ENCODE peak calls at places on chromosome 3, in ten cellular contexts. One of them, this sample, is unnamed. For H3K4me1, the result is how much of the 10 kb centered on the place peaks cover.

GRCh38 chr3:138113309-138113708 is 2.1 kb downstream of the DZIP1L start:
- DNase-seq in spleen: no peak
- DNase-seq in neural progenitor cell: peak
- DNase-seq in CD8-positive, alpha-beta memory T cell: no peak
- DNase-seq in psoas muscle: no peak
- DNase-seq in PC-3: no peak
- DNase-seq in CD4-positive, CD25-positive, alpha-beta regulatory T cell: no peak
- DNase-seq in HepG2: no peak
- DNase-seq in iPS DF 6.9: no peak
- DNase-seq in lung: no peak
- DNase-seq in this sample: no peak

GRCh38 chr3:153977148-153977547 is 144.0 kb upstream of the ARHGEF26 start:
- DNase-seq in iPS DF 6.9: no peak
- DNase-seq in neural progenitor cell: no peak
- DNase-seq in CD4-positive, CD25-positive, alpha-beta regulatory T cell: no peak
- DNase-seq in CD8-positive, alpha-beta memory T cell: no peak
- DNase-seq in HepG2: no peak
- DNase-seq in spleen: no peak
- DNase-seq in PC-3: peak
- DNase-seq in psoas muscle: no peak
- DNase-seq in lung: no peak
- DNase-seq in this sample: peak

GRCh38 chr3:160390554-160391138 is 8.4 kb downstream of the IFT80 start:
- DNase-seq in lung: no peak
- DNase-seq in iPS DF 6.9: no peak
- DNase-seq in neural progenitor cell: no peak
- DNase-seq in spleen: no peak
- DNase-seq in CD8-positive, alpha-beta memory T cell: no peak
- DNase-seq in PC-3: no peak
- DNase-seq in CD4-positive, CD25-positive, alpha-beta regulatory T cell: no peak
- DNase-seq in HepG2: no peak
- DNase-seq in psoas muscle: no peak
- DNase-seq in this sample: no peak

GRCh38 chr3:42097166-42097946 is 6.2 kb downstream of the TRAK1 start:
- DNase-seq in iPS DF 6.9: no peak
- DNase-seq in CD8-positive, alpha-beta memory T cell: no peak
- DNase-seq in spleen: no peak
- DNase-seq in psoas muscle: no peak
- DNase-seq in HepG2: no peak
- DNase-seq in lung: no peak
- DNase-seq in neural progenitor cell: no peak
- DNase-seq in PC-3: no peak
- DNase-seq in CD4-positive, CD25-positive, alpha-beta regulatory T cell: no peak
- DNase-seq in this sample: no peak

GRCh38 chr3:75115695-75116094 is 501.2 kb upstream of the CNTN3 start:
- DNase-seq in iPS DF 6.9: no peak
- DNase-seq in lung: no peak
- DNase-seq in CD8-positive, alpha-beta memory T cell: no peak
- DNase-seq in neural progenitor cell: no peak
- DNase-seq in HepG2: no peak
- DNase-seq in PC-3: no peak
- DNase-seq in spleen: no peak
- DNase-seq in CD4-positive, CD25-positive, alpha-beta regulatory T cell: no peak
- DNase-seq in psoas muscle: no peak
- DNase-seq in this sample: no peak

GRCh38 chr3:145251311-145251710 is 909.7 kb downstream of the PLOD2 start:
- DNase-seq in CD8-positive, alpha-beta memory T cell: no peak
- DNase-seq in iPS DF 6.9: no peak
- DNase-seq in CD4-positive, CD25-positive, alpha-beta regulatory T cell: no peak
- DNase-seq in HepG2: no peak
- DNase-seq in lung: no peak
- DNase-seq in neural progenitor cell: no peak
- DNase-seq in PC-3: no peak
- DNase-seq in spleen: no peak
- DNase-seq in psoas muscle: no peak
- DNase-seq in this sample: no peak

GRCh38 chr3:111901617-111902016 is 42.6 kb downstream of the PHLDB2 start:
- DNase-seq in CD4-positive, CD25-positive, alpha-beta regulatory T cell: no peak
- DNase-seq in psoas muscle: no peak
- DNase-seq in lung: no peak
- DNase-seq in CD8-positive, alpha-beta memory T cell: no peak
- DNase-seq in iPS DF 6.9: no peak
- DNase-seq in HepG2: no peak
- DNase-seq in spleen: no peak
- DNase-seq in neural progenitor cell: no peak
- DNase-seq in PC-3: no peak
- DNase-seq in this sample: peak

GRCh38 chr3:58236527-58237237 is 910 bp upstream of the ABHD6 start:
- DNase-seq in CD4-positive, CD25-positive, alpha-beta regulatory T cell: no peak
- DNase-seq in PC-3: peak
- DNase-seq in lung: no peak
- DNase-seq in HepG2: no peak
- DNase-seq in spleen: peak
- DNase-seq in neural progenitor cell: peak
- DNase-seq in CD8-positive, alpha-beta memory T cell: no peak
- DNase-seq in psoas muscle: peak
- DNase-seq in iPS DF 6.9: no peak
- DNase-seq in this sample: no peak

GRCh38 chr3:183129243-183129642 is 29.9 kb upstream of the MCCC1 start:
- DNase-seq in psoas muscle: no peak
- DNase-seq in iPS DF 6.9: no peak
- DNase-seq in lung: no peak
- DNase-seq in HepG2: no peak
- DNase-seq in PC-3: no peak
- DNase-seq in neural progenitor cell: peak
- DNase-seq in spleen: no peak
- DNase-seq in CD8-positive, alpha-beta memory T cell: no peak
- DNase-seq in CD4-positive, CD25-positive, alpha-beta regulatory T cell: no peak
- DNase-seq in this sample: peak

GRCh38 chr3:108401836-108402235 is 105.5 kb downstream of the HHLA2 start:
- DNase-seq in lung: no peak
- DNase-seq in HepG2: no peak
- DNase-seq in neural progenitor cell: no peak
- DNase-seq in iPS DF 6.9: no peak
- DNase-seq in PC-3: no peak
- DNase-seq in CD4-positive, CD25-positive, alpha-beta regulatory T cell: no peak
- DNase-seq in spleen: no peak
- DNase-seq in psoas muscle: no peak
- DNase-seq in CD8-positive, alpha-beta memory T cell: no peak
- DNase-seq in this sample: no peak

GRCh38 chr3:86938706-86939105 is 52.2 kb downstream of the VGLL3 start:
- DNase-seq in lung: no peak
- DNase-seq in CD4-positive, CD25-positive, alpha-beta regulatory T cell: no peak
- DNase-seq in iPS DF 6.9: no peak
- DNase-seq in PC-3: no peak
- DNase-seq in CD8-positive, alpha-beta memory T cell: no peak
- DNase-seq in spleen: no peak
- DNase-seq in neural progenitor cell: no peak
- DNase-seq in HepG2: no peak
- DNase-seq in psoas muscle: no peak
- DNase-seq in this sample: no peak

GRCh38 chr3:169268942-169269460 is 394.5 kb downstream of the MECOM start:
- DNase-seq in spleen: no peak
- DNase-seq in CD4-positive, CD25-positive, alpha-beta regulatory T cell: no peak
- DNase-seq in iPS DF 6.9: no peak
- DNase-seq in PC-3: no peak
- DNase-seq in lung: no peak
- DNase-seq in psoas muscle: no peak
- DNase-seq in HepG2: no peak
- DNase-seq in CD8-positive, alpha-beta memory T cell: no peak
- DNase-seq in neural progenitor cell: peak
- DNase-seq in this sample: no peak

GRCh38 chr3:169264711-169265110 is 398.8 kb downstream of the MECOM start:
- DNase-seq in HepG2: no peak
- DNase-seq in psoas muscle: no peak
- DNase-seq in PC-3: peak
- DNase-seq in spleen: no peak
- DNase-seq in CD4-positive, CD25-positive, alpha-beta regulatory T cell: no peak
- DNase-seq in neural progenitor cell: no peak
- DNase-seq in CD8-positive, alpha-beta memory T cell: no peak
- DNase-seq in lung: no peak
- DNase-seq in iPS DF 6.9: no peak
- DNase-seq in this sample: peak

GRCh38 chr3:169266986-169267385 is 396.5 kb downstream of the MECOM start:
- DNase-seq in CD4-positive, CD25-positive, alpha-beta regulatory T cell: no peak
- DNase-seq in lung: no peak
- DNase-seq in PC-3: no peak
- DNase-seq in CD8-positive, alpha-beta memory T cell: no peak
- DNase-seq in psoas muscle: no peak
- DNase-seq in iPS DF 6.9: no peak
- DNase-seq in neural progenitor cell: no peak
- DNase-seq in HepG2: no peak
- DNase-seq in spleen: no peak
- DNase-seq in this sample: no peak

GRCh38 chr3:169266351-169266750 is 397.2 kb downstream of the MECOM start:
- DNase-seq in psoas muscle: no peak
- DNase-seq in CD4-positive, CD25-positive, alpha-beta regulatory T cell: no peak
- DNase-seq in CD8-positive, alpha-beta memory T cell: no peak
- DNase-seq in lung: no peak
- DNase-seq in HepG2: no peak
- DNase-seq in PC-3: peak
- DNase-seq in iPS DF 6.9: no peak
- DNase-seq in spleen: no peak
- DNase-seq in neural progenitor cell: no peak
- DNase-seq in this sample: no peak

GRCh38 chr3:169268286-169268776 is 395.2 kb downstream of the MECOM start:
- DNase-seq in lung: no peak
- DNase-seq in HepG2: no peak
- DNase-seq in CD4-positive, CD25-positive, alpha-beta regulatory T cell: no peak
- DNase-seq in CD8-positive, alpha-beta memory T cell: no peak
- DNase-seq in psoas muscle: no peak
- DNase-seq in spleen: no peak
- DNase-seq in iPS DF 6.9: no peak
- DNase-seq in PC-3: no peak
- DNase-seq in neural progenitor cell: no peak
- DNase-seq in this sample: no peak
- H3K4me1 ChIP-seq in lung: under half
- H3K4me1 ChIP-seq in HepG2: under half
- H3K4me1 ChIP-seq in CD4-positive, CD25-positive, alpha-beta regulatory T cell: under half
- H3K4me1 ChIP-seq in CD8-positive, alpha-beta memory T cell: under half
- H3K4me1 ChIP-seq in psoas muscle: under half
- H3K4me1 ChIP-seq in spleen: under half
- H3K4me1 ChIP-seq in iPS DF 6.9: under half
- H3K4me1 ChIP-seq in PC-3: under half
- H3K4me1 ChIP-seq in neural progenitor cell: under half
- H3K4me1 ChIP-seq in this sample: under half

DNA sequence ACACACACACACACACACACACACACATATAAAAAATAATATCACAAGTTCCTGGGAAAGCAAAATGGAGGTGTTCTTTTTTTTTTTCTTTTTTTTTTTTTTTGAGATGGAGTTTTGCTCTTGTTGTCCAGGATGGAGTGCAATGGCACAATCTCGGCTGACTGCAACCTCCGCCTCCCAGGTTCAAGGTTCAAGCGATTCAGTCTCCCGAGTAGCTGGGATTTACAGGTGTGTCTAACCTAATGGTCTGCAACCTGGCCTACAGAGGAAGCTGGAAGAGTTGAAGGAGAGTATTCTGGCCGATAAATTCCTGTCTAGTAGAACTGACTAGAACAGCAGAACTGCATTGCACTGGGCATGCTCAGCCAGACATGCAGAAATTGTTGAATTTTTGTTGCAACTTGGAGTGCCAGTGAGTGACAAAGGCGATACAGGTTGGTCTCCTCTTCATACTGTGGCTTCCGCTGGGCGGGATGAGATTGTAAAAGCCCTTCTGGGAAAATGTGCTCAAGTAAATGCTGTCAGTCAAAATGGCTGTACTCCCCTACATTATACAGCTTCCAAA is 22.4 kb upstream of the EIF4A2 start:
- DNase-seq in neural progenitor cell: no peak
- DNase-seq in psoas muscle: no peak
- DNase-seq in CD8-positive, alpha-beta memory T cell: no peak
- DNase-seq in spleen: no peak
- DNase-seq in lung: no peak
- DNase-seq in HepG2: no peak
- DNase-seq in iPS DF 6.9: no peak
- DNase-seq in PC-3: no peak
- DNase-seq in CD4-positive, CD25-positive, alpha-beta regulatory T cell: no peak
- DNase-seq in this sample: no peak
- H3K4me1 ChIP-seq in neural progenitor cell: under half
- H3K4me1 ChIP-seq in psoas muscle: under half
- H3K4me1 ChIP-seq in CD8-positive, alpha-beta memory T cell: under half
- H3K4me1 ChIP-seq in spleen: under half
- H3K4me1 ChIP-seq in lung: under half
- H3K4me1 ChIP-seq in HepG2: under half
- H3K4me1 ChIP-seq in iPS DF 6.9: under half
- H3K4me1 ChIP-seq in PC-3: under half
- H3K4me1 ChIP-seq in CD4-positive, CD25-positive, alpha-beta regulatory T cell: under half
- H3K4me1 ChIP-seq in this sample: under half

DNA sequence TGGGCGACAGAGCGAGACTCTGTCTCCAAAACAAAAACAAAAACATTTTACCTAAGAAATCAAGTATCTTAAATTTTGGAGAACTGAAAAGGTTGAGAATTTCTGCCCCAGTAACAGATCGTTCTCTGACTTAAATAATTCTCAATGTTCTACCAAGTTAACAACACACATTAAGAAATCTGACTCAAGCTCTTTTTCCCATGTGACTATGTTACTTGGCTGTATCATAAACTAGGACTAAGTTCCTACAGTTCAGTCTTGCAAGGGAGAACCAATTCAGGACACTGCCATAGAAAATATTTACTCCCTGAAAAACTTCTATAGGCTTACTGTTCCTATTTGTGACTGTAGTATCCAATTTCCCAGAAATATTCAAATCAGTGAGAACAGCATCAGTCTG is 20.9 kb upstream of the USF3 start:
- DNase-seq in PC-3: no peak
- DNase-seq in HepG2: no peak
- DNase-seq in CD8-positive, alpha-beta memory T cell: no peak
- DNase-seq in psoas muscle: no peak
- DNase-seq in neural progenitor cell: no peak
- DNase-seq in lung: no peak
- DNase-seq in spleen: no peak
- DNase-seq in CD4-positive, CD25-positive, alpha-beta regulatory T cell: no peak
- DNase-seq in iPS DF 6.9: no peak
- DNase-seq in this sample: no peak
- H3K4me1 ChIP-seq in PC-3: under half
- H3K4me1 ChIP-seq in HepG2: under half
- H3K4me1 ChIP-seq in CD8-positive, alpha-beta memory T cell: under half
- H3K4me1 ChIP-seq in psoas muscle: under half
- H3K4me1 ChIP-seq in neural progenitor cell: under half
- H3K4me1 ChIP-seq in lung: under half
- H3K4me1 ChIP-seq in spleen: under half
- H3K4me1 ChIP-seq in CD4-positive, CD25-positive, alpha-beta regulatory T cell: under half
- H3K4me1 ChIP-seq in iPS DF 6.9: under half
- H3K4me1 ChIP-seq in this sample: under half

GRCh38 chr3:185688808-185689207 is 102.7 kb downstream of the SENP2 start:
- DNase-seq in psoas muscle: peak
- DNase-seq in CD8-positive, alpha-beta memory T cell: no peak
- DNase-seq in HepG2: peak
- DNase-seq in neural progenitor cell: no peak
- DNase-seq in CD4-positive, CD25-positive, alpha-beta regulatory T cell: no peak
- DNase-seq in PC-3: peak
- DNase-seq in lung: no peak
- DNase-seq in iPS DF 6.9: no peak
- DNase-seq in spleen: no peak
- DNase-seq in this sample: peak
- H3K4me1 ChIP-seq in psoas muscle: under half
- H3K4me1 ChIP-seq in CD8-positive, alpha-beta memory T cell: under half
- H3K4me1 ChIP-seq in HepG2: under half
- H3K4me1 ChIP-seq in neural progenitor cell: under half
- H3K4me1 ChIP-seq in CD4-positive, CD25-positive, alpha-beta regulatory T cell: under half
- H3K4me1 ChIP-seq in PC-3: half or more
- H3K4me1 ChIP-seq in lung: under half
- H3K4me1 ChIP-seq in iPS DF 6.9: under half
- H3K4me1 ChIP-seq in spleen: under half
- H3K4me1 ChIP-seq in this sample: under half